ENCODE peak calls at places on chromosomes 6 and 20, in six cellular contexts. U, F, O, W, X and P are unnamed samples.

GRCh38 chr6:15132854-15133670 is 112.8 kb upstream of the JARID2 start:
- DNase-seq in U (no peak), F (no peak), O (peak), W (no peak), X (peak), P (peak)

GRCh38 chr6:159110013-159110412 is 59.2 kb upstream of the FNDC1 start:
- DNase-seq in U (no peak), F (peak), O (no peak), W (peak), X (peak), P (no peak)

GRCh38 chr20:46030290-46031013 is 1.4 kb downstream of the SLC12A5 start:
- DNase-seq in U (peak), F (peak), O (no peak), W (no peak), X (no peak), P (no peak)

GRCh38 chr6:169156108-169156821 is 97.4 kb downstream of the THBS2 start:
- DNase-seq in U (no peak), F (no peak), O (no peak), W (no peak), X (peak), P (no peak)

GRCh38 chr6:41659935-41660334 is 21.7 kb downstream of the MDFI start:
- DNase-seq in U (no peak), F (no peak), O (no peak), W (no peak), X (no peak), P (no peak)

GRCh38 chr20:41308290-41308691 is 9.2 kb downstream of the ZHX3 start:
- DNase-seq in U (no peak), F (no peak), O (no peak), W (no peak), X (peak), P (peak)

GRCh38 chr20:47521059-47521808 is 19.5 kb downstream of the NCOA3 start:
- DNase-seq in U (no peak), F (no peak), O (no peak), W (no peak), X (no peak), P (no peak)

GRCh38 chr6:7561153-7561964 is 19.9 kb downstream of the DSP start:
- DNase-seq in U (no peak), F (peak), O (no peak), W (no peak), X (no peak), P (no peak)

GRCh38 chr20:51758978-51759544 is 9.1 kb downstream of the ATP9A start:
- DNase-seq in U (peak), F (no peak), O (no peak), W (no peak), X (no peak), P (no peak)

GRCh38 chr20:5181955-5182354 is 55.1 kb downstream of the CDS2 start:
- DNase-seq in U (no peak), F (no peak), O (peak), W (no peak), X (peak), P (peak)

GRCh38 chr6:67244037-67244436 is 1391.0 kb upstream of the ADGRB3 start:
- DNase-seq in U (no peak), F (no peak), O (no peak), W (no peak), X (no peak), P (no peak)

GRCh38 chr6:42787018-42787611 is 5.3 kb downstream of the BICRAL start:
- DNase-seq in U (no peak), F (peak), O (no peak), W (no peak), X (no peak), P (no peak)

GRCh38 chr20:61696181-61696735 is 369.4 kb downstream of the TAF4 start:
- DNase-seq in U (no peak), F (no peak), O (no peak), W (no peak), X (no peak), P (no peak)

GRCh38 chr6:165988757-165989456 is 178.7 kb downstream of the TBXT start:
- DNase-seq in U (no peak), F (no peak), O (no peak), W (no peak), X (no peak), P (no peak)

GRCh38 chr6:128068110-128068460 is 167.2 kb upstream of the THEMIS start:
- DNase-seq in U (no peak), F (no peak), O (no peak), W (no peak), X (no peak), P (no peak)

GRCh38 chr6:128569737-128570438 is 49.5 kb upstream of the PTPRK start:
- DNase-seq in U (no peak), F (no peak), O (peak), W (no peak), X (peak), P (peak)

GRCh38 chr6:79640146-79641111 is 9.3 kb downstream of the SH3BGRL2 start:
- DNase-seq in U (no peak), F (peak), O (no peak), W (no peak), X (no peak), P (no peak)

GRCh38 chr6:30787954-30788353 is 43.6 kb upstream of the IER3 start:
- DNase-seq in U (no peak), F (no peak), O (no peak), W (no peak), X (peak), P (no peak)

GRCh38 chr6:34924831-34925613 is 36.0 kb downstream of the ANKS1A start:
- DNase-seq in U (no peak), F (no peak), O (no peak), W (no peak), X (no peak), P (no peak)

GRCh38 chr6:166306378-166307081 is 1.7 kb downstream of the PRR18 start:
- DNase-seq in U (no peak), F (no peak), O (no peak), W (no peak), X (no peak), P (no peak)

GRCh38 chr6:38337819-38338465 is 301.8 kb downstream of the BTBD9 start:
- DNase-seq in U (no peak), F (no peak), O (peak), W (no peak), X (peak), P (peak)

GRCh38 chr6:16669227-16669626 is 92.0 kb downstream of the ATXN1 start:
- DNase-seq in U (no peak), F (no peak), O (no peak), W (peak), X (peak), P (no peak)

GRCh38 chr6:31861150-31861549 is 1.5 kb downstream of the NEU1 start:
- DNase-seq in U (no peak), F (no peak), O (no peak), W (no peak), X (no peak), P (no peak)